ENCODE peak calls at places on chromosomes 1 and 21, in four cellular contexts. Y is coronary artery; E is RPMI8226; G is stimulated activated CD8-positive, alpha-beta memory T cell treated with anti-CD3 and anti-CD28 coated beads, Interleukin-15, amount 100 ng/mL, for 24 hours. V is an unnamed sample.

GRCh38 chr1:215133532-215133931 is 51.0 kb downstream of the KCNK2 start:
- DNase-seq in Y (no peak), E (no peak), G (no peak), V (no peak)

GRCh38 chr1:205013683-205014367 is 29.2 kb upstream of the CNTN2 start:
- DNase-seq in Y (no peak), E (peak; percentile 69), G (no peak), V (peak; percentile 54)

GRCh38 chr21:26909972-26910371 is 56.9 kb downstream of the ADAMTS5 start:
- DNase-seq in Y (no peak), E (no peak), G (no peak), V (no peak)

GRCh38 chr1:200918006-200918405 is 23.3 kb downstream of the INAVA start:
- DNase-seq in Y (no peak), E (no peak), G (no peak), V (no peak)

GRCh38 chr1:64962447-64962846 is 3.9 kb downstream of the JAK1 start:
- DNase-seq in Y (no peak), E (no peak), G (no peak), V (no peak)

GRCh38 chr1:63931468-63931867 is 157.7 kb downstream of the ROR1 start:
- DNase-seq in Y (no peak), E (no peak), G (no peak), V (no peak)

GRCh38 chr1:91795601-91796389 is 90.2 kb downstream of the TGFBR3 start:
- DNase-seq in Y (no peak), E (no peak), G (no peak), V (no peak)

GRCh38 chr1:111422546-111423391 is 4.8 kb downstream of the OVGP1 start:
- DNase-seq in Y (no peak), E (no peak), G (no peak), V (no peak)